ENCODE peak calls at places on chromosomes 12 and 14, in four cellular contexts. P is PC-9, Q is psoas muscle, R is transverse colon. O is an unnamed sample.

GRCh38 chr14:71586131-71586893 is 345.9 kb upstream of the RGS6 start:
- DNase-seq in R (no peak), Q (no peak), P (no peak), O (no peak)

GRCh38 chr12:77122661-77123060 is 57.3 kb upstream of the E2F7 start:
- DNase-seq in P (no peak), Q (no peak), R (no peak), O (no peak)

GRCh38 chr12:71439613-71440392 is at the start of gene LGR5:
- DNase-seq in R (peak; percentile 65), P (no peak), Q (peak; percentile 69), O (no peak)

GRCh38 chr12:10212623-10213131 is at the start of gene GABARAPL1:
- DNase-seq in P (peak; percentile 57), Q (peak; percentile 94), R (peak; percentile 85), O (no peak)

GRCh38 chr12:55705802-55706402 is 1.8 kb downstream of the ITGA7 start:
- DNase-seq in Q (peak; percentile 87), R (no peak), P (no peak), O (no peak)

GRCh38 chr14:80364274-80364673 is 153.0 kb upstream of the DIO2 start:
- DNase-seq in P (no peak), R (no peak), Q (no peak), O (no peak)

GRCh38 chr12:129325566-129325965 is 472.3 kb downstream of the GLT1D1 start:
- DNase-seq in P (no peak), R (no peak), Q (no peak), O (no peak)

GRCh38 chr12:45315462-45315861 is 99.6 kb downstream of the ANO6 start:
- DNase-seq in R (no peak), Q (no peak), P (no peak), O (no peak)

GRCh38 chr12:81078469-81079196 is 754 bp downstream of the ACSS3 start:
- DNase-seq in P (no peak), R (no peak), Q (no peak), O (no peak)

GRCh38 chr12:65720136-65720535 is 104.1 kb upstream of the HMGA2 start:
- DNase-seq in R (no peak), Q (no peak), P (no peak), O (peak; percentile 93)

GRCh38 chr12:9133243-9133938 is 17.7 kb upstream of the A2M start:
- DNase-seq in R (no peak), P (no peak), Q (no peak), O (peak; percentile 51)

GRCh38 chr14:21711360-21711961 is 37.8 kb upstream of the OR4E1 start:
- DNase-seq in P (peak; percentile 37), Q (no peak), R (peak; percentile 13), O (peak; percentile 7)

GRCh38 chr14:105414456-105415371 is 4.9 kb upstream of the MTA1 start:
- DNase-seq in P (no peak), Q (peak; percentile 94), R (peak; percentile 73), O (no peak)

GRCh38 chr14:38400751-38401150 is 144.9 kb upstream of the CLEC14A start:
- DNase-seq in R (no peak), Q (no peak), P (no peak), O (no peak)

GRCh38 chr12:116127858-116128257 is 149.6 kb downstream of the MED13L start:
- DNase-seq in Q (no peak), R (no peak), P (no peak), O (no peak)

GRCh38 chr12:116125084-116125483 is 152.4 kb downstream of the MED13L start:
- DNase-seq in P (no peak), Q (no peak), R (no peak), O (no peak)

GRCh38 chr12:116125981-116126566 is 151.4 kb downstream of the MED13L start:
- DNase-seq in Q (no peak), R (no peak), P (no peak), O (no peak)

GRCh38 chr12:116128779-116129178 is 148.7 kb downstream of the MED13L start:
- DNase-seq in Q (no peak), R (no peak), P (no peak), O (no peak)

GRCh38 chr12:116126610-116127009 is 150.9 kb downstream of the MED13L start:
- DNase-seq in Q (no peak), R (no peak), P (no peak), O (no peak)
- H3K4me1 ChIP-seq in Q (peaks cover 88% of the 10 kb centered on the region), R (peaks cover 28% of the 10 kb centered on the region), P (peaks cover 17% of the 10 kb centered on the region), O (peaks cover 47% of the 10 kb centered on the region)

DNA sequence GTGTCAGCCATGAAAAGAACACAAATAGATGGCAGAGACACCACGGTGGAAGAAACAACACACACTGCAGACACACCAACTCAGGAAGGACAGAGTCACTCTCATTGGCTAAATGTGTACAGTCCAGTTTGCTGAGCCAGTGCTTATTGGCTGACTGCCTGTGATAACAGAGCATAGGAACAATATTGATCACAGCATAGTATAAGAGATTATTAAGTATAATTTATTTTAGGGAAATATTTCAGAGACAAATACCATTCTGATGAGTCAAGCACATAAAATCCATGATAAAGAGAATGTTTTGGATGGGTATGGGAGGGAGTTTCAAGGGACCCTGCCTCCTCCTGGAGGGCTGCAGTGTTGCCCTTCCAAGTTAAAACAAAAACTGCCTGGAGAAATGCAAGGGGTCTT is 50.9 kb downstream of the BTG1 start:
- DNase-seq in R (no peak), Q (no peak), P (no peak), O (no peak)
- TF ChIP-seq CTCF in R (no peak), Q (no peak), P (no peak), O (no peak)

GRCh38 chr12:42918387-42918786 is 328.8 kb upstream of the PRICKLE1 start:
- DNase-seq in Q (no peak), R (no peak), P (no peak), O (no peak)
- H3K27ac ChIP-seq in Q (no peak overlapping the region), R (no peak overlapping the region), P (no peak overlapping the region), O (no peak overlapping the region)

DNA sequence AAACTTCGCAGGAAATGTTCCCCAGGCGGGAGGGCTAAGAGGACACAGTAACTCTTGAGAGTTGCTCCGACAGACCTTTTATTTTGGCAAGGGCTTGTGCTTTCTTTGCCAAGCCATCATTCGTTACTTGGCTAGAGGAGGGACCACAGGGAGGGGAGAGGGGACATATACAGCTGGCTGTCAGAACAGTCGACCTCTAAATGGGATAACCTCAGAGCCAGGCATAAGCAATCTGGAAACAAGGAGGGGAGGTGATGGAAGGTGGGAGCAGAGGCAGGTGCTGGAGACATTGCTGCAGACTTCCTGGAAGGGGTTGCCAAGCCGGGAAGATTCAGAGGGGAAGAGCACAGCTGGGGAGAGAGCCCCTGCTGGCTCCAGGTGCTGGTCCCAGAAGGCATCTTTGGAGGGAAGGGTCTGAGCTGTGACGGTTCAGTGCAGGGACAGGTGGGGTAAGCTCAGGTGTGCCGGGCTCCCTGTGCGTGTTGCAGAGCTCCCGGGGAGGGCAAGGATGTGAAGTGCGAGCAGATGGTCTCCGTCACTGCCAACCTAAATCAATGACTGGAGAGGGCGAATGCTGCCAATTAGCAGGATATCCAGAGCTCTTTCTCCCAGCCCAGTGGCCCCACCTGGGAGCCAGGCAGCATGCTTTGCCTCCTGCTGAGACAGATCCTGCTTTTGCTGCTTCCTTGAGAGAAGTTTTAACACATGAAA is 50.1 kb downstream of the CHST11 start:
- DNase-seq in P (no peak), Q (no peak), R (no peak), O (no peak)
- H3K4me1 ChIP-seq in P (peaks cover 8% of the 10 kb centered on the region), Q (no peaks in the 10 kb centered on the region), R (no peaks in the 10 kb centered on the region), O (no peaks in the 10 kb centered on the region)

GRCh38 chr14:102211240-102211639 is 71.5 kb downstream of the WDR20 start:
- DNase-seq in P (no peak), R (no peak), Q (no peak), O (no peak)

GRCh38 chr14:102208741-102209140 is 69.0 kb downstream of the WDR20 start:
- DNase-seq in R (peak; percentile 3), Q (no peak), P (no peak), O (no peak)

GRCh38 chr14:102207831-102208365 is 68.2 kb downstream of the WDR20 start:
- DNase-seq in R (peak; percentile 5), P (no peak), Q (no peak), O (no peak)

GRCh38 chr14:102210421-102211042 is 70.8 kb downstream of the WDR20 start:
- DNase-seq in Q (no peak), P (no peak), R (no peak), O (no peak)

GRCh38 chr14:102209224-102209966 is 69.7 kb downstream of the WDR20 start:
- DNase-seq in P (no peak), Q (peak; percentile 79), R (no peak), O (peak; percentile 14)
- TF ChIP-seq CTCF in P (peak; percentile 57), Q (peak; percentile 52), R (no peak), O (peak; percentile 45)

DNA sequence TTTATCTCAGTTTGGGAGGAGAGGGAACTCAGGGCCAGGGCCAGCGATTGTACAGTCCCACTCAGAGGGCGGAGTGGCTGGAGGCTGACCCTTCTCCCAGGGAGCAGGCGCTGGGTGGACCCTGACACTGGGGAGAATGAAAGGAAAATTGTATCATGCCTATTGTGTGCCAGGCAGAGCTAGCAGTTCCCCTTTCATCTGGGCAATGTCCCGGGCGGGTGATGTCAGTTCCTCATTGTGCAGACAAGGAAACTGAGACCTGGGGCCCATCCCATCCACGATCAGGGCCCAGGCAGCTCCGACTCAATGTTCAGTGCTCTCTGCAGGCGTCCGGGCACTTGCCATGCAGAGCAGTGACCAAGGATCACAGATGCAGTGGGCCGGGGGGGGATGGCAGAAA is 101.9 kb upstream of the RTL1 start:
- DNase-seq in Q (no peak), P (no peak), R (peak; percentile 17), O (no peak)
- H3K27ac ChIP-seq in Q (no peak overlapping the region), P (no peak overlapping the region), R (no peak overlapping the region), O (no peak overlapping the region)

O was measured in foreskin keratinocyte.